ENCODE peak calls at places on chromosomes 3 and 15, in four cellular contexts. F is glutamatergic neuron, E is spleen, V is progenitor cell of endocrine pancreas. R is an unnamed sample.

GRCh38 chr15:72706266-72706665 is 20.3 kb downstream of the BBS4 start:
- DNase-seq in F (no peak), E (no peak), V (no peak), R (no peak)

GRCh38 chr15:70715840-70716510 is 47.4 kb downstream of the UACA start:
- DNase-seq in E (no peak), V (no peak), F (no peak), R (no peak)

GRCh38 chr15:41656188-41656587 is 4.0 kb upstream of the MGA start:
- DNase-seq in F (no peak), E (no peak), V (no peak), R (no peak)

GRCh38 chr3:98608029-98608428 is 14.6 kb upstream of the CPOX start:
- DNase-seq in F (no peak), E (no peak), V (no peak), R (no peak)

GRCh38 chr3:159187706-159188105 is 385.9 kb downstream of the MFSD1 start:
- DNase-seq in V (no peak), E (no peak), F (no peak), R (no peak)

GRCh38 chr3:37474936-37475335 is 300.6 kb upstream of the LRRFIP2 start:
- DNase-seq in E (no peak), F (no peak), V (no peak), R (no peak)

GRCh38 chr3:187112934-187113793 is 26.1 kb downstream of the RPL39L start:
- DNase-seq in V (no peak), F (no peak), E (no peak), R (no peak)

GRCh38 chr3:25572919-25573385 is 91.8 kb downstream of the TOP2B start:
- DNase-seq in F (no peak), E (no peak), V (no peak), R (no peak)

GRCh38 chr3:127805026-127805753 is 17.1 kb downstream of the MGLL start:
- DNase-seq in E (no peak), F (no peak), V (no peak), R (no peak)

GRCh38 chr15:75731248-75732100 is 18.8 kb upstream of the CSPG4 start:
- DNase-seq in E (peak), V (no peak), F (no peak), R (peak)

GRCh38 chr3:57086201-57086600 is 25.7 kb downstream of the SPATA12 start:
- DNase-seq in V (no peak), E (no peak), F (no peak), R (no peak)

R was measured in upper lobe of right lung.